ENCODE peak calls at places on chromosomes 2 and 18, in four cellular contexts. One of them, this sample, is unnamed.

GRCh38 chr2:70509565-70509964 is 44.1 kb downstream of the TGFA start:
- DNase-seq in T-helper 2 cell: no peak
- DNase-seq in colonic mucosa: peak
- DNase-seq in activated T-cell treated with anti-CD3 and anti-CD28 coated beads for 1 hour: no peak
- DNase-seq in this sample: no peak

GRCh38 chr2:99278793-99279291 is 22.2 kb downstream of the LYG1 start:
- DNase-seq in T-helper 2 cell: no peak
- DNase-seq in activated T-cell treated with anti-CD3 and anti-CD28 coated beads for 1 hour: no peak
- DNase-seq in colonic mucosa: no peak
- DNase-seq in this sample: no peak

GRCh38 chr2:99662761-99663341 is 173.0 kb upstream of the REV1 start:
- DNase-seq in activated T-cell treated with anti-CD3 and anti-CD28 coated beads for 1 hour: no peak
- DNase-seq in T-helper 2 cell: no peak
- DNase-seq in colonic mucosa: no peak
- DNase-seq in this sample: no peak

GRCh38 chr2:86744152-86744551 is 24.1 kb downstream of the RMND5A start:
- DNase-seq in T-helper 2 cell: no peak
- DNase-seq in colonic mucosa: no peak
- DNase-seq in activated T-cell treated with anti-CD3 and anti-CD28 coated beads for 1 hour: no peak
- DNase-seq in this sample: no peak

GRCh38 chr2:162766092-162766491 is 72.5 kb downstream of the KCNH7 start:
- DNase-seq in activated T-cell treated with anti-CD3 and anti-CD28 coated beads for 1 hour: no peak
- DNase-seq in colonic mucosa: no peak
- DNase-seq in T-helper 2 cell: no peak
- DNase-seq in this sample: no peak

GRCh38 chr18:35641916-35642315 is 60.4 kb downstream of the GALNT1 start:
- DNase-seq in colonic mucosa: no peak
- DNase-seq in T-helper 2 cell: no peak
- DNase-seq in activated T-cell treated with anti-CD3 and anti-CD28 coated beads for 1 hour: no peak
- DNase-seq in this sample: no peak

GRCh38 chr2:135773917-135774316 is 32.3 kb downstream of the UBXN4 start:
- DNase-seq in activated T-cell treated with anti-CD3 and anti-CD28 coated beads for 1 hour: no peak
- DNase-seq in T-helper 2 cell: no peak
- DNase-seq in colonic mucosa: no peak
- DNase-seq in this sample: no peak

GRCh38 chr2:84749442-84749841 is 131.4 kb downstream of the TRABD2A start:
- DNase-seq in activated T-cell treated with anti-CD3 and anti-CD28 coated beads for 1 hour: no peak
- DNase-seq in colonic mucosa: no peak
- DNase-seq in T-helper 2 cell: no peak
- DNase-seq in this sample: no peak

GRCh38 chr2:7468448-7468828 is 551.2 kb downstream of the RNF144A start:
- DNase-seq in T-helper 2 cell: peak
- DNase-seq in activated T-cell treated with anti-CD3 and anti-CD28 coated beads for 1 hour: no peak
- DNase-seq in colonic mucosa: no peak
- DNase-seq in this sample: no peak

GRCh38 chr2:76953733-76954347 is 568.3 kb downstream of the LRRTM4 start:
- DNase-seq in activated T-cell treated with anti-CD3 and anti-CD28 coated beads for 1 hour: no peak
- DNase-seq in colonic mucosa: peak
- DNase-seq in T-helper 2 cell: peak
- DNase-seq in this sample: peak

GRCh38 chr2:47218066-47218581 is 63.0 kb upstream of the STPG4 start:
- DNase-seq in activated T-cell treated with anti-CD3 and anti-CD28 coated beads for 1 hour: no peak
- DNase-seq in colonic mucosa: peak
- DNase-seq in T-helper 2 cell: no peak
- DNase-seq in this sample: peak

GRCh38 chr2:98020516-98020915 is 24.8 kb upstream of the TMEM131 start:
- DNase-seq in colonic mucosa: peak
- DNase-seq in activated T-cell treated with anti-CD3 and anti-CD28 coated beads for 1 hour: no peak
- DNase-seq in T-helper 2 cell: no peak
- DNase-seq in this sample: no peak

GRCh38 chr2:229870903-229871650 is 50.7 kb downstream of the TRIP12 start:
- DNase-seq in colonic mucosa: no peak
- DNase-seq in activated T-cell treated with anti-CD3 and anti-CD28 coated beads for 1 hour: no peak
- DNase-seq in T-helper 2 cell: no peak
- DNase-seq in this sample: no peak

GRCh38 chr2:110678457-110679336 is 834 bp upstream of the BUB1 start:
- DNase-seq in colonic mucosa: peak
- DNase-seq in activated T-cell treated with anti-CD3 and anti-CD28 coated beads for 1 hour: peak
- DNase-seq in T-helper 2 cell: peak
- DNase-seq in this sample: no peak

GRCh38 chr2:24353933-24354332 is 6.4 kb downstream of the ITSN2 start:
- DNase-seq in colonic mucosa: no peak
- DNase-seq in activated T-cell treated with anti-CD3 and anti-CD28 coated beads for 1 hour: no peak
- DNase-seq in T-helper 2 cell: no peak
- DNase-seq in this sample: no peak

GRCh38 chr2:108412995-108413726 is 35.4 kb downstream of the SULT1C4 start:
- DNase-seq in T-helper 2 cell: no peak
- DNase-seq in activated T-cell treated with anti-CD3 and anti-CD28 coated beads for 1 hour: no peak
- DNase-seq in colonic mucosa: no peak
- DNase-seq in this sample: no peak

GRCh38 chr2:220533485-220533884 is 906.1 kb downstream of the SLC4A3 start:
- DNase-seq in activated T-cell treated with anti-CD3 and anti-CD28 coated beads for 1 hour: no peak
- DNase-seq in colonic mucosa: no peak
- DNase-seq in T-helper 2 cell: peak
- DNase-seq in this sample: no peak

GRCh38 chr2:84897773-84898172 is 7.7 kb upstream of the TMSB10 start:
- DNase-seq in activated T-cell treated with anti-CD3 and anti-CD28 coated beads for 1 hour: no peak
- DNase-seq in colonic mucosa: no peak
- DNase-seq in T-helper 2 cell: peak
- DNase-seq in this sample: no peak

GRCh38 chr2:19772981-19773380 is 128.8 kb downstream of the TTC32 start:
- DNase-seq in activated T-cell treated with anti-CD3 and anti-CD28 coated beads for 1 hour: no peak
- DNase-seq in T-helper 2 cell: no peak
- DNase-seq in colonic mucosa: no peak
- DNase-seq in this sample: no peak

GRCh38 chr18:62450546-62451395 is 72.1 kb upstream of the ZCCHC2 start:
- DNase-seq in activated T-cell treated with anti-CD3 and anti-CD28 coated beads for 1 hour: no peak
- DNase-seq in T-helper 2 cell: no peak
- DNase-seq in colonic mucosa: no peak
- DNase-seq in this sample: peak

GRCh38 chr2:234377761-234378341 is 119.0 kb downstream of the ARL4C start:
- DNase-seq in T-helper 2 cell: no peak
- DNase-seq in activated T-cell treated with anti-CD3 and anti-CD28 coated beads for 1 hour: no peak
- DNase-seq in colonic mucosa: no peak
- DNase-seq in this sample: no peak

GRCh38 chr2:145085616-145086015 is 565.7 kb upstream of the ZEB2 start:
- DNase-seq in T-helper 2 cell: no peak
- DNase-seq in activated T-cell treated with anti-CD3 and anti-CD28 coated beads for 1 hour: no peak
- DNase-seq in colonic mucosa: no peak
- DNase-seq in this sample: no peak

GRCh38 chr18:8949206-8949605 is 153.3 kb upstream of the NDUFV2 start:
- DNase-seq in activated T-cell treated with anti-CD3 and anti-CD28 coated beads for 1 hour: no peak
- DNase-seq in T-helper 2 cell: no peak
- DNase-seq in colonic mucosa: no peak
- DNase-seq in this sample: no peak